ENCODE peak calls at places on chromosomes 4 and X, in six cellular contexts. One of them, this sample, is unnamed.

GRCh38 chr4:147639388-147639787 is 22.2 kb downstream of the TMEM184C start:
- DNase-seq in DMS79: no peak
- DNase-seq in cardiac fibroblast: no peak
- DNase-seq in occipital lobe: no peak
- DNase-seq in NCI-H2029 treated with DMSO at 0.1 percent for 48 hours: no peak
- DNase-seq in stimulated activated CD4-positive, alpha-beta T cell treated with anti-CD3 and anti-CD28 coated beads, Interleukin-12 subunit alpha, Interleukin-12 subunit beta, amount 100 ng/mL, for 24 hours: no peak
- DNase-seq in this sample: no peak

GRCh38 chrX:10157545-10157944 is 770 bp downstream of the CLCN4 start:
- DNase-seq in DMS79: no peak
- DNase-seq in cardiac fibroblast: peak
- DNase-seq in occipital lobe: no peak
- DNase-seq in NCI-H2029 treated with DMSO at 0.1 percent for 48 hours: no peak
- DNase-seq in stimulated activated CD4-positive, alpha-beta T cell treated with anti-CD3 and anti-CD28 coated beads, Interleukin-12 subunit alpha, Interleukin-12 subunit beta, amount 100 ng/mL, for 24 hours: no peak
- DNase-seq in this sample: no peak

GRCh38 chrX:25011589-25012432 is 4.0 kb downstream of the ARX start:
- DNase-seq in DMS79: no peak
- DNase-seq in cardiac fibroblast: no peak
- DNase-seq in occipital lobe: no peak
- DNase-seq in NCI-H2029 treated with DMSO at 0.1 percent for 48 hours: no peak
- DNase-seq in stimulated activated CD4-positive, alpha-beta T cell treated with anti-CD3 and anti-CD28 coated beads, Interleukin-12 subunit alpha, Interleukin-12 subunit beta, amount 100 ng/mL, for 24 hours: no peak
- DNase-seq in this sample: no peak

GRCh38 chr4:38803833-38804653 is 548 bp downstream of the TLR1 start:
- DNase-seq in DMS79: no peak
- DNase-seq in cardiac fibroblast: peak
- DNase-seq in occipital lobe: no peak
- DNase-seq in NCI-H2029 treated with DMSO at 0.1 percent for 48 hours: no peak
- DNase-seq in stimulated activated CD4-positive, alpha-beta T cell treated with anti-CD3 and anti-CD28 coated beads, Interleukin-12 subunit alpha, Interleukin-12 subunit beta, amount 100 ng/mL, for 24 hours: peak
- DNase-seq in this sample: no peak

GRCh38 chr4:146959692-146960091 is 14.0 kb upstream of the TTC29 start:
- DNase-seq in DMS79: no peak
- DNase-seq in cardiac fibroblast: no peak
- DNase-seq in occipital lobe: no peak
- DNase-seq in NCI-H2029 treated with DMSO at 0.1 percent for 48 hours: no peak
- DNase-seq in stimulated activated CD4-positive, alpha-beta T cell treated with anti-CD3 and anti-CD28 coated beads, Interleukin-12 subunit alpha, Interleukin-12 subunit beta, amount 100 ng/mL, for 24 hours: no peak
- DNase-seq in this sample: no peak

GRCh38 chrX:30875957-30876356 is 13.1 kb downstream of the TAB3 start:
- DNase-seq in DMS79: no peak
- DNase-seq in cardiac fibroblast: peak
- DNase-seq in occipital lobe: no peak
- DNase-seq in NCI-H2029 treated with DMSO at 0.1 percent for 48 hours: no peak
- DNase-seq in stimulated activated CD4-positive, alpha-beta T cell treated with anti-CD3 and anti-CD28 coated beads, Interleukin-12 subunit alpha, Interleukin-12 subunit beta, amount 100 ng/mL, for 24 hours: no peak
- DNase-seq in this sample: no peak

GRCh38 chr4:146051724-146052396 is 113.2 kb upstream of the ZNF827 start:
- DNase-seq in DMS79: no peak
- DNase-seq in cardiac fibroblast: peak
- DNase-seq in occipital lobe: no peak
- DNase-seq in NCI-H2029 treated with DMSO at 0.1 percent for 48 hours: no peak
- DNase-seq in stimulated activated CD4-positive, alpha-beta T cell treated with anti-CD3 and anti-CD28 coated beads, Interleukin-12 subunit alpha, Interleukin-12 subunit beta, amount 100 ng/mL, for 24 hours: no peak
- DNase-seq in this sample: no peak

GRCh38 chrX:84187501-84188319 is at the start of gene RPS6KA6:
- DNase-seq in DMS79: no peak
- DNase-seq in cardiac fibroblast: peak
- DNase-seq in occipital lobe: peak
- DNase-seq in NCI-H2029 treated with DMSO at 0.1 percent for 48 hours: no peak
- DNase-seq in stimulated activated CD4-positive, alpha-beta T cell treated with anti-CD3 and anti-CD28 coated beads, Interleukin-12 subunit alpha, Interleukin-12 subunit beta, amount 100 ng/mL, for 24 hours: no peak
- DNase-seq in this sample: no peak

GRCh38 chrX:125757794-125758564 is 408.1 kb downstream of the DCAF12L2 start:
- DNase-seq in DMS79: no peak
- DNase-seq in cardiac fibroblast: no peak
- DNase-seq in occipital lobe: no peak
- DNase-seq in NCI-H2029 treated with DMSO at 0.1 percent for 48 hours: no peak
- DNase-seq in stimulated activated CD4-positive, alpha-beta T cell treated with anti-CD3 and anti-CD28 coated beads, Interleukin-12 subunit alpha, Interleukin-12 subunit beta, amount 100 ng/mL, for 24 hours: no peak
- DNase-seq in this sample: no peak

GRCh38 chrX:111869639-111870034 is 6.3 kb upstream of the TRPC5OS start:
- DNase-seq in DMS79: peak
- DNase-seq in cardiac fibroblast: peak
- DNase-seq in occipital lobe: peak
- DNase-seq in NCI-H2029 treated with DMSO at 0.1 percent for 48 hours: peak
- DNase-seq in stimulated activated CD4-positive, alpha-beta T cell treated with anti-CD3 and anti-CD28 coated beads, Interleukin-12 subunit alpha, Interleukin-12 subunit beta, amount 100 ng/mL, for 24 hours: no peak
- DNase-seq in this sample: peak

GRCh38 chr4:2354127-2354526 is 64.3 kb downstream of the ZFYVE28 start:
- DNase-seq in DMS79: no peak
- DNase-seq in cardiac fibroblast: peak
- DNase-seq in occipital lobe: no peak
- DNase-seq in NCI-H2029 treated with DMSO at 0.1 percent for 48 hours: no peak
- DNase-seq in stimulated activated CD4-positive, alpha-beta T cell treated with anti-CD3 and anti-CD28 coated beads, Interleukin-12 subunit alpha, Interleukin-12 subunit beta, amount 100 ng/mL, for 24 hours: no peak
- DNase-seq in this sample: no peak

This sample was measured in pulmonary artery endothelial cell.